ENCODE peak calls at places on chromosomes 5 and 9, in five cellular contexts. J is fibroblast of mammary gland, E is iris pigment epithelial cell, Y is AG04449, U is PC-3. B is an unnamed sample.

GRCh38 chr5:140408750-140409241 is 7.2 kb downstream of the ANKHD1 start:
- DNase-seq in J (no peak), E (no peak), Y (no peak), U (peak), B (no peak)

GRCh38 chr5:109743770-109744212 is 54.1 kb downstream of the MAN2A1 start:
- DNase-seq in J (peak), E (peak), Y (peak), U (peak), B (peak)

GRCh38 chr9:4530375-4530774 is 40.1 kb downstream of the SLC1A1 start:
- DNase-seq in J (peak), E (peak), Y (no peak), U (peak), B (peak)

GRCh38 chr5:179227196-179227577 is 118.1 kb downstream of the ADAMTS2 start:
- DNase-seq in J (no peak), E (no peak), Y (no peak), U (no peak), B (no peak)

GRCh38 chr9:70554881-70555280 is 140.4 kb upstream of the KLF9 start:
- DNase-seq in J (no peak), E (no peak), Y (no peak), U (no peak), B (no peak)

GRCh38 chr5:160620401-160620800 is 198.7 kb downstream of the PTTG1 start:
- DNase-seq in J (no peak), E (no peak), Y (no peak), U (no peak), B (no peak)

GRCh38 chr5:181235689-181236366 is 7.9 kb downstream of the RACK1 start:
- DNase-seq in J (no peak), E (no peak), Y (no peak), U (no peak), B (no peak)

GRCh38 chr5:110008131-110008530 is 318.4 kb downstream of the MAN2A1 start:
- DNase-seq in J (no peak), E (peak), Y (no peak), U (no peak), B (peak)

GRCh38 chr9:3330792-3331420 is 194.9 kb downstream of the RFX3 start:
- DNase-seq in J (peak), E (peak), Y (no peak), U (peak), B (peak)

B was measured in kidney tubule cell.